ENCODE peak calls at places on chromosomes 12 and 14, in four cellular contexts. One of them, this sample, is unnamed.

GRCh38 chr14:49921401-49921800 is 28.5 kb downstream of the ARF6 start:
- DNase-seq in OCI-LY7: no peak
- DNase-seq in endodermal cell: no peak
- DNase-seq in AG04449: no peak
- DNase-seq in this sample: no peak

GRCh38 chr12:116317986-116318737 is 40.7 kb upstream of the MED13L start:
- DNase-seq in OCI-LY7: no peak
- DNase-seq in endodermal cell: no peak
- DNase-seq in AG04449: no peak
- DNase-seq in this sample: no peak

GRCh38 chr12:110135012-110135411 is 10.9 kb downstream of the IFT81 start:
- DNase-seq in OCI-LY7: peak
- DNase-seq in endodermal cell: no peak
- DNase-seq in AG04449: peak
- DNase-seq in this sample: no peak

GRCh38 chr12:89657090-89657489 is 51.5 kb downstream of the ATP2B1 start:
- DNase-seq in OCI-LY7: no peak
- DNase-seq in endodermal cell: no peak
- DNase-seq in AG04449: no peak
- DNase-seq in this sample: no peak

GRCh38 chr14:55377236-55377635 is 34.4 kb downstream of the ATG14 start:
- DNase-seq in OCI-LY7: no peak
- DNase-seq in endodermal cell: no peak
- DNase-seq in AG04449: no peak
- DNase-seq in this sample: no peak

GRCh38 chr12:32516230-32516629 is 116.9 kb downstream of the FGD4 start:
- DNase-seq in OCI-LY7: peak
- DNase-seq in endodermal cell: no peak
- DNase-seq in AG04449: no peak
- DNase-seq in this sample: no peak

GRCh38 chr14:55536208-55536708 is 43.7 kb upstream of the KTN1 start:
- DNase-seq in OCI-LY7: no peak
- DNase-seq in endodermal cell: no peak
- DNase-seq in AG04449: no peak
- DNase-seq in this sample: no peak

GRCh38 chr12:16012086-16012485 is 101.0 kb downstream of the DERA start:
- DNase-seq in OCI-LY7: no peak
- DNase-seq in endodermal cell: no peak
- DNase-seq in AG04449: no peak
- DNase-seq in this sample: no peak

GRCh38 chr12:2108166-2108565 is 55.4 kb downstream of the CACNA1C start:
- DNase-seq in OCI-LY7: no peak
- DNase-seq in endodermal cell: no peak
- DNase-seq in AG04449: no peak
- DNase-seq in this sample: no peak

GRCh38 chr12:69274861-69275260 is 35.5 kb downstream of the CPSF6 start:
- DNase-seq in OCI-LY7: no peak
- DNase-seq in endodermal cell: no peak
- DNase-seq in AG04449: no peak
- DNase-seq in this sample: no peak

GRCh38 chr12:59716049-59716448 is 120.2 kb downstream of the SLC16A7 start:
- DNase-seq in OCI-LY7: no peak
- DNase-seq in endodermal cell: no peak
- DNase-seq in AG04449: no peak
- DNase-seq in this sample: no peak

GRCh38 chr12:62123721-62124203 is 136.4 kb upstream of the USP15 start:
- DNase-seq in OCI-LY7: peak
- DNase-seq in endodermal cell: peak
- DNase-seq in AG04449: peak
- DNase-seq in this sample: peak

GRCh38 chr14:56304456-56304855 is 186.2 kb downstream of the PELI2 start:
- DNase-seq in OCI-LY7: no peak
- DNase-seq in endodermal cell: no peak
- DNase-seq in AG04449: no peak
- DNase-seq in this sample: no peak

GRCh38 chr12:29957835-29958234 is 174.1 kb upstream of the TMTC1 start:
- DNase-seq in OCI-LY7: no peak
- DNase-seq in endodermal cell: no peak
- DNase-seq in AG04449: no peak
- DNase-seq in this sample: no peak

GRCh38 chr14:50947446-50947845 is 3.2 kb upstream of the PYGL start:
- DNase-seq in OCI-LY7: no peak
- DNase-seq in endodermal cell: no peak
- DNase-seq in AG04449: no peak
- DNase-seq in this sample: no peak

GRCh38 chr12:121786441-121786825 is 7.1 kb downstream of the RHOF start:
- DNase-seq in OCI-LY7: no peak
- DNase-seq in endodermal cell: no peak
- DNase-seq in AG04449: no peak
- DNase-seq in this sample: no peak

GRCh38 chr12:15982471-15982870 is 71.3 kb downstream of the DERA start:
- DNase-seq in OCI-LY7: peak
- DNase-seq in endodermal cell: no peak
- DNase-seq in AG04449: no peak
- DNase-seq in this sample: no peak

GRCh38 chr12:110355080-110355479 is 48.4 kb downstream of the ANAPC7 start:
- DNase-seq in OCI-LY7: peak
- DNase-seq in endodermal cell: peak
- DNase-seq in AG04449: no peak
- DNase-seq in this sample: peak

GRCh38 chr12:77214136-77214535 is 148.8 kb upstream of the E2F7 start:
- DNase-seq in OCI-LY7: no peak
- DNase-seq in endodermal cell: no peak
- DNase-seq in AG04449: no peak
- DNase-seq in this sample: no peak

GRCh38 chr12:92899388-92900001 is 29.6 kb downstream of the EEA1 start:
- DNase-seq in OCI-LY7: no peak
- DNase-seq in endodermal cell: peak
- DNase-seq in AG04449: peak
- DNase-seq in this sample: no peak

GRCh38 chr12:20364501-20364900 is 3.8 kb upstream of the PDE3A start:
- DNase-seq in OCI-LY7: no peak
- DNase-seq in endodermal cell: no peak
- DNase-seq in AG04449: no peak
- DNase-seq in this sample: no peak

GRCh38 chr14:106691601-106692291 is 1165.4 kb downstream of the TMEM121 start:
- DNase-seq in OCI-LY7: peak
- DNase-seq in endodermal cell: peak
- DNase-seq in AG04449: no peak
- DNase-seq in this sample: peak

GRCh38 chr12:68175566-68176033 is 16.1 kb upstream of the IFNG start:
- DNase-seq in OCI-LY7: peak
- DNase-seq in endodermal cell: peak
- DNase-seq in AG04449: no peak
- DNase-seq in this sample: peak

GRCh38 chr12:97513921-97514320 is 51.3 kb downstream of the RMST start:
- DNase-seq in OCI-LY7: no peak
- DNase-seq in endodermal cell: no peak
- DNase-seq in AG04449: no peak
- DNase-seq in this sample: no peak

GRCh38 chr14:90839889-90840266 is 23.6 kb upstream of the TTC7B start:
- DNase-seq in OCI-LY7: no peak
- DNase-seq in endodermal cell: no peak
- DNase-seq in AG04449: no peak
- DNase-seq in this sample: no peak

GRCh38 chr14:90846511-90846910 is 30.3 kb upstream of the TTC7B start:
- DNase-seq in OCI-LY7: no peak
- DNase-seq in endodermal cell: no peak
- DNase-seq in AG04449: peak
- DNase-seq in this sample: no peak

GRCh38 chr14:90848944-90849731 is 32.9 kb upstream of the TTC7B start:
- DNase-seq in OCI-LY7: no peak
- DNase-seq in endodermal cell: no peak
- DNase-seq in AG04449: no peak
- DNase-seq in this sample: no peak

GRCh38 chr14:90842726-90843125 is 26.5 kb upstream of the TTC7B start:
- DNase-seq in OCI-LY7: no peak
- DNase-seq in endodermal cell: no peak
- DNase-seq in AG04449: no peak
- DNase-seq in this sample: no peak

GRCh38 chr14:90844321-90844720 is 28.1 kb upstream of the TTC7B start:
- DNase-seq in OCI-LY7: no peak
- DNase-seq in endodermal cell: no peak
- DNase-seq in AG04449: no peak
- DNase-seq in this sample: no peak
- TF ChIP-seq CTCF in OCI-LY7: no peak
- TF ChIP-seq CTCF in endodermal cell: no peak
- TF ChIP-seq CTCF in AG04449: no peak
- TF ChIP-seq CTCF in this sample: no peak

DNA sequence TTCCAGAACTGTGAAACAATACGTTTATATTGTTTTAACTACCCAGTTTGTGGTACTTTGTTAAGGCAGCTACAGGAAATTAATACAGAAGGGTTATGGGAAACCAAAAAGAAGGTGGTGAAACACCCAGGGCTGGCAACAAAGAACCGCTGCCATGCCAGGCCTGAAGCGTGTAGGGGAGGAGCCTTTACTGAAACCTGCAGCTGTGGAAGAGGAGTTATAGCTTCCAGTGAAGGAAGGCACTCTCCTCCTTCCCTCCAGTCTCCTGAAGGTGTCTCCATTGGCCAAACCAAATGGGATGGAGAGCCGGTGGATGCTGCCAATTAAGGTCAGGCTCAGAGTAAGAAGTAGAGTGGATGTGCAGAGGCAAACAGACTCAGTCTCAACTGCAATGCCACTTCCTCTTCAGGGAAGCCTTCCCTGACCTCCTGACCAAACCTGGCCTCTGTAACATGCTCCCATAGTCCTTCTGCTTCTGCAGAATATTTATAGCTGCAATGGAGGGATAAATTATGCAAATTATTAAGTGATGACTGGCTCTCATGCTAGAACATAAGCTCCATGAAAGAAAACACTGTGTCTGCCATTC is 168.3 kb downstream of the DAD1 start:
- DNase-seq in OCI-LY7: no peak
- DNase-seq in endodermal cell: no peak
- DNase-seq in AG04449: no peak
- DNase-seq in this sample: no peak
- TF ChIP-seq CTCF in OCI-LY7: no peak
- TF ChIP-seq CTCF in endodermal cell: no peak
- TF ChIP-seq CTCF in AG04449: no peak
- TF ChIP-seq CTCF in this sample: no peak

DNA sequence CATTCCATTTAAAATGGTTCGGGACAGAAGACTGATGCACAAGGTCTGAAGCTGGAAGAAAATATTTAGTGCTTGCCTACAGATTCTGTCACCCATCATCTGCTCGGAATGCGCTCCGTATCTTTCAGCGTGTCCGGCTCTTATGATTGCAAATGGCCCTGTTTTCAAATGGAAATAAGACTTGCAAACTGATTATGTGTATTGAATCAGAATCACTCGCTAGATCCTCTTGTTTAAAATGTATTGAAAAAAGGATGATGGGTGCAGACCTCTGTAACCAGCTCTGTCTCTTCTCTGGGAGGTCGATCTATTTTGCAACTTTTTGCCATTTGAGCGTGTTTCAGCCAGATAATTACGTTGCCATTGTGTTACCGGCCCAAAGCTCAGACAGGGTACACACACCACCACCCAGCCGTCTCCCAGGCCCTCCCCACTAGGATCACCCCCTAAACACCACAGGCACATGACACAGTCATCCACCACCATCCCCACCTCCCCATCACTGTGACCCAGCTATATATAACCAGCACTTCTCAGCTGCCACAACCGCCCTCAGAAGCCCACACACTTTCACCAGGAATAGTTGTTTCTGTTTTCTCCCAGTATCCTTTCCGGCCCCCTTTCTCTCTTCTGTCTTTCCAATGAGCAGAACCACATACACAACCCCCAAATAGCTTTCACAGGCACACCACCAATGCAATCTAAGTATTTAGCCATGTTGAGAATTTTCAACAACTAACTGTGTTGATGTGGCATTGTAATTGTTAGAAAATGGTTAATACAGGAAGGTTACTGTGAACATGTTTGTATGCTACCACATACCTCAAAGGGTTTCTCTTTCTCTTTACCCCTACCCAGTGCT is 10.7 kb downstream of the NKX2-1 start:
- DNase-seq in OCI-LY7: no peak
- DNase-seq in endodermal cell: peak
- DNase-seq in AG04449: no peak
- DNase-seq in this sample: no peak
- TF ChIP-seq CTCF in OCI-LY7: no peak
- TF ChIP-seq CTCF in endodermal cell: no peak
- TF ChIP-seq CTCF in AG04449: no peak
- TF ChIP-seq CTCF in this sample: no peak

GRCh38 chr12:48816148-48816854 is 2.0 kb upstream of the CACNB3 start:
- DNase-seq in OCI-LY7: no peak
- DNase-seq in endodermal cell: peak
- DNase-seq in AG04449: no peak
- DNase-seq in this sample: no peak

GRCh38 chr12:48820406-48820805 is 2.1 kb downstream of the CACNB3 start:
- DNase-seq in OCI-LY7: no peak
- DNase-seq in endodermal cell: no peak
- DNase-seq in AG04449: no peak
- DNase-seq in this sample: no peak

GRCh38 chr12:48817957-48818830 is at the start of gene CACNB3:
- DNase-seq in OCI-LY7: peak
- DNase-seq in endodermal cell: peak
- DNase-seq in AG04449: no peak
- DNase-seq in this sample: peak

GRCh38 chr12:48819986-48820385 is 1.7 kb downstream of the CACNB3 start:
- DNase-seq in OCI-LY7: no peak
- DNase-seq in endodermal cell: no peak
- DNase-seq in AG04449: no peak
- DNase-seq in this sample: no peak

GRCh38 chr12:48818831-48819590 is 715 bp downstream of the CACNB3 start:
- DNase-seq in OCI-LY7: peak
- DNase-seq in endodermal cell: no peak
- DNase-seq in AG04449: no peak
- DNase-seq in this sample: no peak
- TF ChIP-seq CTCF in OCI-LY7: peak
- TF ChIP-seq CTCF in endodermal cell: peak
- TF ChIP-seq CTCF in AG04449: no peak
- TF ChIP-seq CTCF in this sample: no peak

GRCh38 chr12:65836419-65837197 is 12.3 kb downstream of the HMGA2 start:
- DNase-seq in OCI-LY7: no peak
- DNase-seq in endodermal cell: no peak
- DNase-seq in AG04449: no peak
- DNase-seq in this sample: no peak
- TF ChIP-seq CTCF in OCI-LY7: no peak
- TF ChIP-seq CTCF in endodermal cell: no peak
- TF ChIP-seq CTCF in AG04449: no peak
- TF ChIP-seq CTCF in this sample: no peak

This sample was measured in GM20000.